ENCODE peak calls at places on chromosomes 12 and 14, in four cellular contexts. J, R, N and L are unnamed samples.

GRCh38 chr12:84701041-84701440 is 211.6 kb downstream of the SLC6A15 start:
- DNase-seq in J (no peak), N (no peak), R (no peak), L (no peak)

GRCh38 chr12:107275530-107275929 is 182.2 kb upstream of the CRY1 start:
- DNase-seq in N (no peak), J (no peak), R (no peak), L (no peak)

GRCh38 chr12:49336645-49337584 is at the start of gene C1QL4:
- DNase-seq in N (peak), J (peak), R (peak), L (peak)

GRCh38 chr14:48341069-48341468 is 665.7 kb upstream of the MDGA2 start:
- DNase-seq in N (no peak), J (no peak), R (no peak), L (no peak)

GRCh38 chr12:6662602-6662905 is 365 bp downstream of the ING4 start:
- DNase-seq in R (no peak), J (peak), N (peak), L (no peak)

GRCh38 chr12:70240677-70241076 is 2.6 kb upstream of the CNOT2 start:
- DNase-seq in J (no peak), R (peak), N (no peak), L (no peak)

GRCh38 chr14:26867171-26867757 is 269.4 kb upstream of the NOVA1 start:
- DNase-seq in N (no peak), R (no peak), J (no peak), L (no peak)

GRCh38 chr14:93941293-93941910 is 14.3 kb downstream of the FAM181A start:
- DNase-seq in R (no peak), N (peak), J (peak), L (no peak)

GRCh38 chr12:92634730-92635129 is 68.1 kb upstream of the PLEKHG7 start:
- DNase-seq in N (peak), J (no peak), R (no peak), L (no peak)

GRCh38 chr12:102702447-102703114 is 214.5 kb downstream of the PAH start:
- DNase-seq in N (peak), J (peak), R (peak), L (peak)

GRCh38 chr12:11901687-11902524 is 168.8 kb upstream of the BCL2L14 start:
- DNase-seq in J (no peak), R (no peak), N (no peak), L (no peak)

GRCh38 chr14:99246536-99247083 is 25.4 kb downstream of the BCL11B start:
- DNase-seq in N (no peak), R (no peak), J (no peak), L (no peak)

GRCh38 chr12:65822732-65823480 is 1.4 kb upstream of the HMGA2 start:
- DNase-seq in J (peak), R (peak), N (peak), L (peak)

GRCh38 chr12:108594323-108594903 is 3.5 kb downstream of the TMEM119 start:
- DNase-seq in N (no peak), J (no peak), R (no peak), L (no peak)

GRCh38 chr12:106760184-106760531 is 14.3 kb upstream of the RIC8B start:
- DNase-seq in R (peak), J (no peak), N (no peak), L (no peak)

GRCh38 chr14:36346052-36346451 is 25.6 kb upstream of the MBIP start:
- DNase-seq in N (no peak), J (no peak), R (no peak), L (no peak)

GRCh38 chr12:34391771-34392581 is 369.7 kb downstream of the ALG10 start:
- DNase-seq in J (no peak), N (no peak), R (no peak), L (no peak)

GRCh38 chr14:93717222-93717967 is 70.9 kb downstream of the PRIMA1 start:
- DNase-seq in R (no peak), J (no peak), N (no peak), L (no peak)

GRCh38 chr12:128951448-128951847 is 98.2 kb downstream of the GLT1D1 start:
- DNase-seq in R (no peak), N (no peak), J (peak), L (no peak)

GRCh38 chr14:94638961-94639817 is 27.0 kb downstream of the SERPINA3 start:
- DNase-seq in R (no peak), J (no peak), N (no peak), L (no peak)

GRCh38 chr12:71708658-71709057 is 22.8 kb downstream of the TMEM19 start:
- DNase-seq in N (no peak), J (no peak), R (no peak), L (no peak)

GRCh38 chr12:113157218-113157859 is 7.8 kb downstream of the CFAP73 start:
- DNase-seq in N (no peak), J (no peak), R (no peak), L (no peak)

GRCh38 chr14:70888681-70889175 is 18.5 kb upstream of the PCNX1 start:
- DNase-seq in J (peak), R (no peak), N (peak), L (no peak)

GRCh38 chr14:52876311-52876710 is 74.5 kb downstream of the FERMT2 start:
- DNase-seq in J (no peak), N (peak), R (no peak), L (no peak)

GRCh38 chr12:58920102-58920955 is at the start of gene LRIG3:
- DNase-seq in R (peak), N (peak), J (peak), L (peak)

GRCh38 chr12:64679487-64679983 is 69.2 kb downstream of the RASSF3 start:
- DNase-seq in R (peak), J (peak), N (peak), L (peak)

GRCh38 chr14:34237677-34238076 is 224.4 kb downstream of the SPTSSA start:
- DNase-seq in J (no peak), N (no peak), R (no peak), L (no peak)

GRCh38 chr12:92968201-92968813 is 39.2 kb upstream of the EEA1 start:
- DNase-seq in N (no peak), J (no peak), R (no peak), L (no peak)

GRCh38 chr14:99430491-99430890 is 50.2 kb downstream of the SETD3 start:
- DNase-seq in J (no peak), N (no peak), R (peak), L (no peak)

GRCh38 chr12:33438890-33439586 is 581 bp downstream of the SYT10 start:
- DNase-seq in J (no peak), N (no peak), R (no peak), L (no peak)

GRCh38 chr14:56807586-56808168 is 2.6 kb downstream of the OTX2 start:
- DNase-seq in R (no peak), N (no peak), J (no peak), L (no peak)

GRCh38 chr14:35295845-35296161 is 3.6 kb downstream of the PSMA6 start:
- DNase-seq in J (no peak), N (no peak), R (no peak), L (no peak)

GRCh38 chr14:28766505-28767238 is at the start of gene FOXG1:
- DNase-seq in N (no peak), J (peak), R (no peak), L (no peak)

GRCh38 chr14:26855051-26855753 is 257.4 kb upstream of the NOVA1 start:
- DNase-seq in J (no peak), R (no peak), N (no peak), L (no peak)

GRCh38 chr14:74566174-74567125 is 45.6 kb downstream of the LTBP2 start:
- DNase-seq in N (peak), J (no peak), R (no peak), L (no peak)

GRCh38 chr12:25241171-25242020 is 9.3 kb downstream of the KRAS start:
- DNase-seq in R (peak), N (peak), J (no peak), L (peak)

GRCh38 chr14:39430762-39431415 is 1.3 kb downstream of the FBXO33 start:
- DNase-seq in N (peak), J (no peak), R (peak), L (no peak)